ENCODE peak calls at places on chromosomes 1 and 21, in six cellular contexts. M is esophagus muscularis mucosa; P is CD4-positive, alpha-beta memory T cell; A is CD8-positive, alpha-beta T cell; R is tibial nerve; Z is endothelial cell of umbilical vein. C is an unnamed sample. For H3K36me3 and H3K4me1, the result is how much of the 10 kb centered on the place peaks cover.

GRCh38 chr1:236064674-236065508 is at the start of gene NID1:
- DNase-seq in M (peak), P (no peak), A (no peak), R (peak), Z (peak), C (peak)

GRCh38 chr21:44370771-44371410 is 17.5 kb downstream of the TRPM2 start:
- DNase-seq in M (no peak), P (no peak), A (no peak), R (no peak), Z (no peak), C (no peak)

GRCh38 chr1:244628719-244629299 is 24.1 kb upstream of the DESI2 start:
- DNase-seq in M (no peak), P (no peak), A (no peak), R (no peak), Z (no peak), C (no peak)

GRCh38 chr1:152182942-152183341 is 23.9 kb upstream of the RPTN start:
- DNase-seq in M (no peak), P (no peak), A (no peak), R (peak), Z (peak), C (no peak)

GRCh38 chr1:212470059-212470458 is 37.3 kb downstream of the NENF start:
- DNase-seq in M (peak), P (no peak), A (no peak), R (peak), Z (no peak), C (no peak)

GRCh38 chr1:193408782-193409293 is 222.4 kb upstream of the B3GALT2 start:
- DNase-seq in M (no peak), P (no peak), A (no peak), R (peak), Z (peak), C (no peak)

GRCh38 chr1:43932786-43933385 is 715 bp upstream of the ARTN start:
- DNase-seq in M (no peak), P (no peak), A (no peak), R (no peak), Z (no peak), C (no peak)

GRCh38 chr1:41847733-41848132 is 71.0 kb downstream of the HIVEP3 start:
- DNase-seq in M (no peak), P (no peak), A (no peak), R (no peak), Z (no peak), C (no peak)

GRCh38 chr21:28111151-28111619 is 881.5 kb downstream of the LTN1 start:
- DNase-seq in M (no peak), P (no peak), A (no peak), R (peak), Z (peak), C (no peak)

GRCh38 chr1:36176151-36176949 is 20.4 kb downstream of the MAP7D1 start:
- DNase-seq in M (no peak), P (no peak), A (no peak), R (no peak), Z (no peak), C (no peak)

GRCh38 chr1:153420306-153420705 is 4.0 kb downstream of the S100A7A start:
- DNase-seq in M (no peak), P (no peak), A (no peak), R (no peak), Z (no peak), C (no peak)

GRCh38 chr1:156703336-156703735 is 2.0 kb downstream of the CRABP2 start:
- DNase-seq in M (no peak), P (no peak), A (no peak), R (no peak), Z (no peak), C (no peak)

GRCh38 chr1:54787604-54788003 is 13.5 kb downstream of the TTC22 start:
- DNase-seq in M (no peak), P (no peak), A (no peak), R (no peak), Z (no peak), C (no peak)

GRCh38 chr1:24393892-24394291 is 19.7 kb downstream of the STPG1 start:
- DNase-seq in M (peak), P (no peak), A (no peak), R (no peak), Z (peak), C (no peak)

GRCh38 chr1:154697710-154698109 is 89.7 kb upstream of the ADAR start:
- DNase-seq in M (no peak), P (no peak), A (no peak), R (no peak), Z (peak), C (no peak)

GRCh38 chr1:229192031-229192430 is 78.9 kb upstream of the RAB4A start:
- DNase-seq in M (no peak), P (no peak), A (no peak), R (no peak), Z (no peak), C (no peak)

GRCh38 chr1:154888757-154889156 is 18.7 kb upstream of the KCNN3 start:
- DNase-seq in M (no peak), P (no peak), A (no peak), R (no peak), Z (no peak), C (no peak)

GRCh38 chr1:117105003-117105402 is 16.5 kb downstream of the TRIM45 start:
- DNase-seq in M (no peak), P (no peak), A (no peak), R (no peak), Z (no peak), C (no peak)

GRCh38 chr1:94060720-94061119 is 60.2 kb downstream of the ABCA4 start:
- DNase-seq in M (no peak), P (no peak), A (no peak), R (no peak), Z (peak), C (no peak)

GRCh38 chr1:8873506-8874229 is 4.8 kb downstream of the ENO1 start:
- DNase-seq in M (peak), P (no peak), A (peak), R (peak), Z (peak), C (peak)
- H3K36me3 ChIP-seq in M (half or more), P (half or more), A (half or more), R (under half), Z (under half), C (under half)

DNA sequence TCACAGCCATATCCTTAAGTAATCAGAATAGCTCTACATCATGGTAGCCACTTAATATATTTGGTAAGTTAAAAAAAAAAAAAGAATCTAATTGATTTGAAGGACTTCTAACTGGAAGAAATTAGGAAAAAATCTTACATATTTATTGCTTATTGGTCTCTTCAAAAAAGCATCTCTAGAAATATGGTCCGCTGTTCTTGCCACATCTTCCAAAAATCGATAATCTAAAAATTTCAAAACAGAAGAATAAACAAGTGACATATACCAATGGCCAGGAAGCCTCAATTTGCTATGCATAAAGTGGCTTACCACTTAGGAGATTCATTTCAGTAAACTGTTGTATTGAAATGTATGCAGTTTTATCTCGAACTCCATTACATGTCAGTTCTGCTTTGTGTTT is 2.3 kb downstream of the ZNHIT6 start:
- DNase-seq in M (no peak), P (no peak), A (no peak), R (no peak), Z (no peak), C (no peak)
- H3K4me3 ChIP-seq in M (no peak), P (no peak), A (no peak), R (no peak), Z (no peak), C (no peak)

GRCh38 chr1:203506821-203507220 is 12.9 kb downstream of the OPTC start:
- DNase-seq in M (no peak), P (no peak), A (no peak), R (no peak), Z (no peak), C (no peak)
- H3K4me1 ChIP-seq in M (half or more), P (under half), A (under half), R (under half), Z (under half), C (under half)

GRCh38 chr1:19087737-19088594 is 122.1 kb downstream of the UBR4 start:
- DNase-seq in M (no peak), P (no peak), A (no peak), R (no peak), Z (no peak), C (no peak)
- H3K36me3 ChIP-seq in M (half or more), P (half or more), A (half or more), R (under half), Z (under half), C (half or more)

DNA sequence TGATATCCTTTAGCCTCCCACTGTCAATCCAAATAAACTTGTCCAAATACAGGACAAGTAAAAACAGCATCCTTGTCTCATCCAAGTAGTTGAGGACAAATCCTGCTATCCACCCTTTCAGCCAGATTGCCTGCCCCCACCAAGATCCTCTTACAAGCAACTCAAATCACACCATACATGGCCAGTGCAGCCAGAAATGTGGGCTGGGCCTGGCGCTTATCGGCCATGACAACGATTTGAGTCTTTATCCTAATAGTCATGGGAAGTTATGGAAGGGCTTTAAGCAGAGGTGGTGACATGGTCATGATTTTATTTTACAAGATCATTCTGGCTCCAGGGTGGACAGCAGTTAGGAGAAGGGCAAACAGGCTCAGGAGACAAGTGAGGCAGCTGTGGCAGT is 6.3 kb downstream of the GPA33 start:
- DNase-seq in M (no peak), P (no peak), A (no peak), R (no peak), Z (no peak), C (no peak)
- H3K4me3 ChIP-seq in M (no peak), P (no peak), A (no peak), R (no peak), Z (no peak), C (no peak)

GRCh38 chr21:33236013-33236686 is 6.4 kb downstream of the IFNAR2 start:
- DNase-seq in M (no peak), P (no peak), A (no peak), R (no peak), Z (no peak), C (no peak)
- H3K4me1 ChIP-seq in M (under half), P (half or more), A (half or more), R (under half), Z (under half), C (under half)

DNA sequence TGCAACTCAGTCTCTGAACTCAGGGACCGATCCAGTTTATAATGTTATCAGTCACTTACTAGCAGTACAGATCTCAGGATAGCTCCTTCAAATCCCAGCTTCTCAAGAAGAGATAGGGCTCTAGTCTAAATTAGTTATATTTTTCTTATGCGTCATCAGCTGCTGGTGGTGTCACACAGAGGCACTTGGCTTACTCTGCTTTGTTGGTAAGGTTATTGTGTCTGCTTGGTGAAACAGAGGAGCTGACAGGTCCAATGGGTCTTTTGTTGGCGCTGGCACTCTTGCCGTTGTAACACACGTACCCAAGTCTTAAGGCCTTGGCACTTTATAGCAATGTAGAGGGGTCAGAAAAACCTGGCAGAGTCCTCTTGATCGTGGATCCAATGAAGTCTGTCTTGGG is 12.2 kb downstream of the TOR1AIP2 start:
- DNase-seq in M (no peak), P (no peak), A (no peak), R (no peak), Z (no peak), C (no peak)
- H3K36me3 ChIP-seq in M (half or more), P (under half), A (under half), R (under half), Z (under half), C (under half)

GRCh38 chr1:162404550-162405160 is 7.3 kb downstream of the SH2D1B start:
- DNase-seq in M (no peak), P (no peak), A (no peak), R (no peak), Z (no peak), C (no peak)
- H3K4me3 ChIP-seq in M (no peak), P (no peak), A (no peak), R (no peak), Z (no peak), C (no peak)

C was measured in iPS DF 6.9.